ENCODE peak calls at places on chromosomes 13 and 19, in seven cellular contexts. K is endothelial cell, Z is astrocyte of the hippocampus, X is colonic mucosa, V is fibroblast of mammary gland, D is GOT3, E is non-pigmented ciliary epithelial cell. O is an unnamed sample.
A peak's percentile ranks its signal among the peaks of the same experiment; 100 is the strongest.

GRCh38 chr13:97648171-97648880 is 214.4 kb downstream of the RAP2A start:
- DNase-seq in V (no peak), X (no peak), K (no peak), E (peak; percentile 40), Z (peak; percentile 23), D (no peak), O (no peak)

GRCh38 chr19:55913643-55914268 is 18.4 kb downstream of the NLRP13 start:
- DNase-seq in E (no peak), D (no peak), X (no peak), Z (no peak), K (no peak), V (no peak), O (no peak)

GRCh38 chr13:51734786-51735185 is 69.2 kb downstream of the DHRS12 start:
- DNase-seq in V (no peak), X (no peak), E (no peak), K (no peak), D (no peak), Z (peak; percentile 91), O (no peak)

GRCh38 chr13:30196025-30196424 is 111.3 kb downstream of the KATNAL1 start:
- DNase-seq in E (peak; percentile 19), K (no peak), Z (peak; percentile 54), X (no peak), D (no peak), V (peak; percentile 48), O (peak; percentile 37)

GRCh38 chr13:46354143-46355087 is 32.6 kb downstream of the RUBCNL start:
- DNase-seq in Z (peak; percentile 90), X (no peak), D (no peak), V (peak; percentile 97), E (peak; percentile 92), K (no peak), O (no peak)

GRCh38 chr13:101025519-101025918 is 350.9 kb upstream of the TMTC4 start:
- DNase-seq in E (no peak), V (no peak), K (no peak), X (no peak), D (no peak), Z (no peak), O (no peak)

GRCh38 chr19:50509366-50509765 is 1.6 kb downstream of the JOSD2 start:
- DNase-seq in D (no peak), K (no peak), E (no peak), V (no peak), Z (no peak), X (no peak), O (no peak)

GRCh38 chr13:97934590-97934989 is 18.9 kb upstream of the IPO5 start:
- DNase-seq in Z (peak; percentile 46), X (no peak), K (no peak), E (no peak), D (no peak), V (no peak), O (no peak)

GRCh38 chr19:3618144-3618810 is 8.3 kb downstream of the CACTIN start:
- DNase-seq in X (peak; percentile 75), K (peak; percentile 67), D (no peak), Z (peak; percentile 65), V (peak; percentile 77), E (no peak), O (no peak)

GRCh38 chr19:53942001-53942786 is 20.5 kb upstream of the CACNG8 start:
- DNase-seq in D (no peak), K (peak; percentile 70), E (no peak), X (no peak), Z (peak; percentile 31), V (peak; percentile 10), O (no peak)

GRCh38 chr19:35348909-35349611 is 1.4 kb downstream of the FFAR1 start:
- DNase-seq in K (no peak), D (no peak), X (no peak), V (no peak), E (no peak), Z (no peak), O (no peak)

GRCh38 chr19:40204381-40204780 is 13.2 kb downstream of the MAP3K10 start:
- DNase-seq in D (no peak), K (no peak), E (no peak), V (no peak), Z (no peak), X (no peak), O (no peak)

GRCh38 chr19:4010808-4011110 is 3.2 kb downstream of the PIAS4 start:
- DNase-seq in E (no peak), X (no peak), Z (no peak), K (no peak), V (no peak), D (no peak), O (no peak)

GRCh38 chr13:60410299-60410698 is 13.3 kb downstream of the TDRD3 start:
- DNase-seq in D (no peak), K (no peak), Z (no peak), X (no peak), E (no peak), V (no peak), O (no peak)

GRCh38 chr13:34345601-34345939 is 527.6 kb downstream of the RFC3 start:
- DNase-seq in V (no peak), Z (no peak), D (no peak), K (no peak), X (no peak), E (no peak), O (no peak)

GRCh38 chr13:108226184-108226583 is 8.0 kb downstream of the ABHD13 start:
- DNase-seq in D (no peak), E (no peak), Z (no peak), X (no peak), K (no peak), V (no peak), O (peak; percentile 7)

GRCh38 chr19:6424190-6424938 is at the start of gene KHSRP:
- DNase-seq in Z (peak; percentile 44), X (no peak), D (no peak), V (no peak), E (no peak), K (peak; percentile 31), O (no peak)

GRCh38 chr19:45280471-45280961 is 29.4 kb downstream of the MARK4 start:
- DNase-seq in X (no peak), D (no peak), V (no peak), Z (no peak), K (peak; percentile 31), E (no peak), O (no peak)

GRCh38 chr19:50427997-50428425 is 4.7 kb upstream of the MYBPC2 start:
- DNase-seq in X (peak; percentile 78), K (no peak), Z (peak; percentile 86), E (peak; percentile 49), D (no peak), V (peak; percentile 70), O (no peak)

GRCh38 chr13:84896128-84896527 is 903.1 kb downstream of the SLITRK6 start:
- DNase-seq in Z (peak; percentile 76), E (peak; percentile 14), V (peak; percentile 65), D (no peak), K (peak; percentile 62), X (peak; percentile 37), O (peak; percentile 1)

GRCh38 chr19:50492303-50493052 is 15.8 kb upstream of the GARIN5A start:
- DNase-seq in D (no peak), X (no peak), V (no peak), Z (no peak), K (no peak), E (no peak), O (no peak)

GRCh38 chr19:2624537-2625091 is 77.9 kb downstream of the GNG7 start:
- DNase-seq in V (no peak), Z (peak; percentile 55), E (no peak), K (no peak), D (no peak), X (no peak), O (no peak)

GRCh38 chr19:1252221-1252817 is 3.9 kb downstream of the MIDN start:
- DNase-seq in E (no peak), K (peak; percentile 38), Z (peak; percentile 97), D (peak; percentile 78), V (peak; percentile 98), X (peak; percentile 85), O (no peak)

GRCh38 chr13:29761815-29762214 is 88.6 kb downstream of the UBL3 start:
- DNase-seq in X (no peak), Z (no peak), E (no peak), V (no peak), K (no peak), D (no peak), O (no peak)

GRCh38 chr19:35643255-35644205 is 2.0 kb downstream of the ETV2 start:
- DNase-seq in E (no peak), K (peak; percentile 98), X (peak; percentile 90), D (peak; percentile 44), Z (peak; percentile 90), V (peak; percentile 62), O (peak; percentile 72)

GRCh38 chr13:100106005-100106404 is 17.1 kb downstream of the PCCA start:
- DNase-seq in Z (peak; percentile 46), E (no peak), D (no peak), K (no peak), V (no peak), X (no peak), O (no peak)

GRCh38 chr19:5046339-5047039 is 77.6 kb downstream of the KDM4B start:
- DNase-seq in K (no peak), X (peak; percentile 80), Z (peak; percentile 70), E (no peak), D (no peak), V (no peak), O (peak; percentile 98)

GRCh38 chr19:2139385-2140192 is 11.8 kb downstream of the AP3D1 start:
- DNase-seq in Z (no peak), K (no peak), X (no peak), V (no peak), E (no peak), D (no peak), O (no peak)

GRCh38 chr19:11377237-11377636 is 2.8 kb downstream of the SWSAP1 start:
- DNase-seq in V (peak; percentile 94), E (peak; percentile 74), Z (peak; percentile 90), K (no peak), D (no peak), X (no peak), O (no peak)

GRCh38 chr13:107242138-107242537 is 674.2 kb upstream of the ARGLU1 start:
- DNase-seq in D (no peak), Z (no peak), K (no peak), E (no peak), V (no peak), X (no peak), O (no peak)

GRCh38 chr13:106786006-106786579 is 218.2 kb upstream of the ARGLU1 start:
- DNase-seq in K (no peak), D (no peak), E (no peak), Z (no peak), X (no peak), V (no peak), O (no peak)

GRCh38 chr19:54937926-54938325 is 9.4 kb downstream of the NLRP7 start:
- DNase-seq in Z (no peak), E (no peak), K (no peak), D (no peak), V (no peak), X (no peak), O (no peak)

GRCh38 chr13:40549500-40550094 is 116.8 kb downstream of the FOXO1 start:
- DNase-seq in V (peak; percentile 77), K (no peak), E (no peak), Z (peak; percentile 58), D (no peak), X (no peak), O (no peak)

GRCh38 chr19:5787554-5788182 is 3.1 kb upstream of the PRR22 start:
- DNase-seq in Z (no peak), K (no peak), V (no peak), E (no peak), X (no peak), D (no peak), O (no peak)

GRCh38 chr13:83732755-83733154 is 149.5 kb downstream of the SLITRK1 start:
- DNase-seq in V (no peak), D (no peak), E (no peak), K (no peak), X (no peak), Z (no peak), O (no peak)

GRCh38 chr19:1275260-1275975 is at the start of gene FAM174C:
- DNase-seq in V (peak; percentile 97), E (no peak), X (peak; percentile 96), D (peak; percentile 94), Z (peak; percentile 99), K (peak; percentile 94), O (peak; percentile 62)

GRCh38 chr19:56727731-56728130 is 56.2 kb upstream of the ZNF835 start:
- DNase-seq in V (no peak), E (no peak), K (no peak), X (no peak), D (no peak), Z (no peak), O (no peak)

GRCh38 chr13:22800726-22801401 is 379.9 kb upstream of the SGCG start:
- DNase-seq in X (peak; percentile 19), V (peak; percentile 29), Z (no peak), E (no peak), D (no peak), K (no peak), O (no peak)

O was measured in DMS153.